ENCODE peak calls at places on chromosomes 5 and 9, in eight cellular contexts. H is activated gamma-delta T cell treated with Interleukin-2 at 50 U/mL for 16 hours; Z is NCI-H1694; S is HS-5; K is sciatic nerve; P is activated naive CD4-positive, alpha-beta T cell treated with Interleukin-2 at 50 U/mL for 16 hours; T is activated CD4-positive, alpha-beta T cell treated with anti-CD3 and anti-CD28 coated beads, Interleukin-2, amount 50 U/mL, for 48 hours; X is BE2C. Q is an unnamed sample.
A peak's percentile ranks its signal among the peaks of the same experiment; 100 is the strongest.

GRCh38 chr5:127562252-127562651 is 44.8 kb downstream of the PRRC1 start:
- DNase-seq in K (no peak), S (no peak), H (no peak), T (no peak), Z (no peak), X (peak; percentile 12), P (no peak), Q (no peak)

GRCh38 chr9:97943308-97943855 is 5.4 kb upstream of the HEMGN start:
- DNase-seq in S (no peak), X (no peak), K (no peak), Z (no peak), H (no peak), P (no peak), T (no peak), Q (no peak)

GRCh38 chr5:132322266-132322665 is 28.1 kb downstream of the SLC22A4 start:
- DNase-seq in K (no peak), P (no peak), T (no peak), Z (no peak), S (no peak), H (no peak), X (no peak), Q (no peak)

GRCh38 chr5:67042586-67043133 is 153.9 kb downstream of the CD180 start:
- DNase-seq in T (no peak), H (no peak), X (no peak), S (no peak), P (no peak), Z (no peak), K (no peak), Q (no peak)

GRCh38 chr9:121820286-121821005 is 169.0 kb downstream of the DAB2IP start:
- DNase-seq in Z (no peak), S (no peak), H (no peak), T (no peak), X (no peak), P (no peak), K (no peak), Q (peak; percentile 21)

GRCh38 chr9:5582835-5583195 is 46.1 kb upstream of the RIC1 start:
- DNase-seq in H (no peak), X (no peak), Z (no peak), S (peak; percentile 44), T (peak; percentile 45), K (no peak), P (no peak), Q (peak; percentile 84)

GRCh38 chr5:115428248-115428647 is 116.3 kb downstream of the FEM1C start:
- DNase-seq in S (no peak), Z (no peak), K (no peak), X (no peak), T (no peak), P (no peak), H (no peak), Q (no peak)

GRCh38 chr5:92309336-92309991 is 926.3 kb upstream of the ARRDC3 start:
- DNase-seq in T (no peak), K (no peak), H (no peak), Z (peak; percentile 20), S (peak; percentile 10), P (no peak), X (no peak), Q (no peak)

GRCh38 chr5:54313311-54314270 is 3.2 kb upstream of the ARL15 start:
- DNase-seq in K (no peak), P (no peak), X (no peak), S (no peak), T (no peak), Z (no peak), H (no peak), Q (no peak)

Q was measured in thyroid gland.